ENCODE peak calls at places on chromosome 2, in six cellular contexts. One of them, this sample, is unnamed.

GRCh38 chr2:216713691-216714411 is 18.5 kb upstream of the IGFBP5 start:
- DNase-seq in HCT116: no peak
- DNase-seq in choroid plexus epithelial cell: peak; percentile 90
- DNase-seq in mucosa of descending colon: no peak
- DNase-seq in AG10803: peak; percentile 94
- DNase-seq in PC-9: no peak
- DNase-seq in this sample: no peak

GRCh38 chr2:20221939-20222768 is 2.8 kb downstream of the SDC1 start:
- DNase-seq in PC-9: peak; percentile 63
- DNase-seq in HCT116: no peak
- DNase-seq in mucosa of descending colon: no peak
- DNase-seq in AG10803: peak; percentile 13
- DNase-seq in choroid plexus epithelial cell: no peak
- DNase-seq in this sample: no peak

GRCh38 chr2:226079186-226079585 is 679.7 kb downstream of the NYAP2 start:
- DNase-seq in HCT116: no peak
- DNase-seq in choroid plexus epithelial cell: no peak
- DNase-seq in mucosa of descending colon: no peak
- DNase-seq in PC-9: no peak
- DNase-seq in AG10803: peak; percentile 17
- DNase-seq in this sample: no peak

GRCh38 chr2:120741514-120742448 is 6.1 kb downstream of the GLI2 start:
- DNase-seq in PC-9: no peak
- DNase-seq in mucosa of descending colon: no peak
- DNase-seq in HCT116: no peak
- DNase-seq in choroid plexus epithelial cell: no peak
- DNase-seq in AG10803: no peak
- DNase-seq in this sample: peak; percentile 36

GRCh38 chr2:233443511-233444183 is 89.4 kb downstream of the DGKD start:
- DNase-seq in PC-9: peak; percentile 70
- DNase-seq in choroid plexus epithelial cell: peak; percentile 92
- DNase-seq in mucosa of descending colon: peak; percentile 87
- DNase-seq in AG10803: peak; percentile 77
- DNase-seq in HCT116: peak; percentile 53
- DNase-seq in this sample: peak; percentile 62

GRCh38 chr2:134463726-134464076 is 209.8 kb downstream of the MGAT5 start:
- DNase-seq in PC-9: no peak
- DNase-seq in AG10803: no peak
- DNase-seq in choroid plexus epithelial cell: no peak
- DNase-seq in HCT116: no peak
- DNase-seq in mucosa of descending colon: no peak
- DNase-seq in this sample: no peak

GRCh38 chr2:162926907-162927306 is 88.3 kb upstream of the KCNH7 start:
- DNase-seq in HCT116: no peak
- DNase-seq in AG10803: peak; percentile 23
- DNase-seq in choroid plexus epithelial cell: peak; percentile 19
- DNase-seq in mucosa of descending colon: no peak
- DNase-seq in PC-9: no peak
- DNase-seq in this sample: no peak

GRCh38 chr2:161303535-161304050 is 4.6 kb upstream of the PSMD14 start:
- DNase-seq in PC-9: no peak
- DNase-seq in AG10803: no peak
- DNase-seq in HCT116: no peak
- DNase-seq in choroid plexus epithelial cell: no peak
- DNase-seq in mucosa of descending colon: no peak
- DNase-seq in this sample: no peak

GRCh38 chr2:173359231-173359630 is 4.6 kb downstream of the CDCA7 start:
- DNase-seq in HCT116: no peak
- DNase-seq in PC-9: no peak
- DNase-seq in choroid plexus epithelial cell: peak; percentile 7
- DNase-seq in mucosa of descending colon: no peak
- DNase-seq in AG10803: peak; percentile 12
- DNase-seq in this sample: no peak

GRCh38 chr2:37506407-37507068 is 162.1 kb downstream of the QPCT start:
- DNase-seq in HCT116: no peak
- DNase-seq in PC-9: no peak
- DNase-seq in mucosa of descending colon: no peak
- DNase-seq in choroid plexus epithelial cell: peak; percentile 17
- DNase-seq in AG10803: peak; percentile 32
- DNase-seq in this sample: no peak

GRCh38 chr2:207252979-207253640 is 87.4 kb upstream of the KLF7 start:
- DNase-seq in choroid plexus epithelial cell: no peak
- DNase-seq in mucosa of descending colon: no peak
- DNase-seq in PC-9: no peak
- DNase-seq in AG10803: peak; percentile 84
- DNase-seq in HCT116: no peak
- DNase-seq in this sample: no peak

GRCh38 chr2:190636362-190636761 is 12.5 kb upstream of the NAB1 start:
- DNase-seq in AG10803: peak; percentile 83
- DNase-seq in mucosa of descending colon: no peak
- DNase-seq in choroid plexus epithelial cell: peak; percentile 85
- DNase-seq in PC-9: peak; percentile 69
- DNase-seq in HCT116: no peak
- DNase-seq in this sample: no peak

GRCh38 chr2:144331652-144332355 is 188.1 kb downstream of the ZEB2 start:
- DNase-seq in mucosa of descending colon: peak; percentile 83
- DNase-seq in choroid plexus epithelial cell: no peak
- DNase-seq in AG10803: no peak
- DNase-seq in HCT116: peak; percentile 29
- DNase-seq in PC-9: peak; percentile 59
- DNase-seq in this sample: no peak

GRCh38 chr2:177201919-177202346 is 10.7 kb upstream of the HNRNPA3 start:
- DNase-seq in HCT116: no peak
- DNase-seq in PC-9: no peak
- DNase-seq in choroid plexus epithelial cell: no peak
- DNase-seq in AG10803: no peak
- DNase-seq in mucosa of descending colon: no peak
- DNase-seq in this sample: no peak

GRCh38 chr2:1601471-1602358 is 142.6 kb downstream of the PXDN start:
- DNase-seq in AG10803: no peak
- DNase-seq in choroid plexus epithelial cell: peak; percentile 62
- DNase-seq in mucosa of descending colon: no peak
- DNase-seq in HCT116: no peak
- DNase-seq in PC-9: no peak
- DNase-seq in this sample: no peak

GRCh38 chr2:71712179-71712818 is 258.9 kb downstream of the DYSF start:
- DNase-seq in AG10803: no peak
- DNase-seq in choroid plexus epithelial cell: no peak
- DNase-seq in mucosa of descending colon: no peak
- DNase-seq in PC-9: no peak
- DNase-seq in HCT116: no peak
- DNase-seq in this sample: no peak

GRCh38 chr2:40668435-40668834 is 216.5 kb upstream of the SLC8A1 start:
- DNase-seq in AG10803: peak; percentile 75
- DNase-seq in mucosa of descending colon: no peak
- DNase-seq in choroid plexus epithelial cell: peak; percentile 36
- DNase-seq in HCT116: no peak
- DNase-seq in PC-9: no peak
- DNase-seq in this sample: no peak

GRCh38 chr2:179536185-179536584 is 271.6 kb upstream of the SESTD1 start:
- DNase-seq in mucosa of descending colon: no peak
- DNase-seq in HCT116: no peak
- DNase-seq in choroid plexus epithelial cell: peak; percentile 43
- DNase-seq in PC-9: no peak
- DNase-seq in AG10803: peak; percentile 13
- DNase-seq in this sample: no peak

GRCh38 chr2:235026649-235027557 is 75.1 kb downstream of the SH3BP4 start:
- DNase-seq in PC-9: peak; percentile 98
- DNase-seq in choroid plexus epithelial cell: peak; percentile 23
- DNase-seq in HCT116: peak; percentile 79
- DNase-seq in AG10803: peak; percentile 73
- DNase-seq in mucosa of descending colon: peak; percentile 93
- DNase-seq in this sample: peak; percentile 74

GRCh38 chr2:48287971-48288370 is 242.0 kb upstream of the STON1 start:
- DNase-seq in AG10803: no peak
- DNase-seq in HCT116: no peak
- DNase-seq in PC-9: no peak
- DNase-seq in mucosa of descending colon: no peak
- DNase-seq in choroid plexus epithelial cell: no peak
- DNase-seq in this sample: no peak

GRCh38 chr2:239370876-239371725 is 29.7 kb downstream of the HDAC4 start:
- DNase-seq in choroid plexus epithelial cell: no peak
- DNase-seq in AG10803: no peak
- DNase-seq in mucosa of descending colon: peak; percentile 8
- DNase-seq in HCT116: no peak
- DNase-seq in PC-9: no peak
- DNase-seq in this sample: no peak

GRCh38 chr2:157032019-157032418 is 225.5 kb upstream of the GALNT5 start:
- DNase-seq in PC-9: peak; percentile 53
- DNase-seq in AG10803: peak; percentile 88
- DNase-seq in choroid plexus epithelial cell: peak; percentile 87
- DNase-seq in HCT116: peak; percentile 97
- DNase-seq in mucosa of descending colon: no peak
- DNase-seq in this sample: no peak

GRCh38 chr2:180872256-180872655 is 108.1 kb upstream of the UBE2E3 start:
- DNase-seq in HCT116: no peak
- DNase-seq in choroid plexus epithelial cell: peak; percentile 31
- DNase-seq in mucosa of descending colon: no peak
- DNase-seq in AG10803: peak; percentile 21
- DNase-seq in PC-9: no peak
- DNase-seq in this sample: no peak

GRCh38 chr2:173427887-173428683 is 73.4 kb downstream of the CDCA7 start:
- DNase-seq in PC-9: peak; percentile 58
- DNase-seq in choroid plexus epithelial cell: peak; percentile 79
- DNase-seq in mucosa of descending colon: no peak
- DNase-seq in AG10803: peak; percentile 71
- DNase-seq in HCT116: no peak
- DNase-seq in this sample: no peak

GRCh38 chr2:68734688-68735525 is at the start of gene ARHGAP25:
- DNase-seq in AG10803: no peak
- DNase-seq in choroid plexus epithelial cell: no peak
- DNase-seq in PC-9: no peak
- DNase-seq in HCT116: no peak
- DNase-seq in mucosa of descending colon: no peak
- DNase-seq in this sample: no peak

GRCh38 chr2:136765736-136766323 is 485 bp downstream of the THSD7B start:
- DNase-seq in HCT116: no peak
- DNase-seq in PC-9: no peak
- DNase-seq in choroid plexus epithelial cell: no peak
- DNase-seq in mucosa of descending colon: no peak
- DNase-seq in AG10803: no peak
- DNase-seq in this sample: no peak
- H3K4me3 ChIP-seq in HCT116: no peak overlapping the region
- H3K4me3 ChIP-seq in PC-9: no peak overlapping the region
- H3K4me3 ChIP-seq in choroid plexus epithelial cell: no peak overlapping the region
- H3K4me3 ChIP-seq in mucosa of descending colon: no peak overlapping the region
- H3K4me3 ChIP-seq in AG10803: peak overlapping the region; percentile 15
- H3K4me3 ChIP-seq in this sample: no peak overlapping the region

GRCh38 chr2:74003494-74004211 is 18.9 kb downstream of the TET3 start:
- DNase-seq in HCT116: no peak
- DNase-seq in mucosa of descending colon: peak; percentile 32
- DNase-seq in PC-9: no peak
- DNase-seq in AG10803: peak; percentile 84
- DNase-seq in choroid plexus epithelial cell: peak; percentile 49
- DNase-seq in this sample: peak; percentile 29
- H3K4me3 ChIP-seq in HCT116: no peak overlapping the region
- H3K4me3 ChIP-seq in mucosa of descending colon: no peak overlapping the region
- H3K4me3 ChIP-seq in PC-9: no peak overlapping the region
- H3K4me3 ChIP-seq in AG10803: peak overlapping the region; percentile 86
- H3K4me3 ChIP-seq in choroid plexus epithelial cell: peak overlapping the region; percentile 68
- H3K4me3 ChIP-seq in this sample: no peak overlapping the region

GRCh38 chr2:203869207-203869606 is 1.6 kb downstream of the CTLA4 start:
- DNase-seq in AG10803: no peak
- DNase-seq in choroid plexus epithelial cell: no peak
- DNase-seq in HCT116: no peak
- DNase-seq in mucosa of descending colon: no peak
- DNase-seq in PC-9: no peak
- DNase-seq in this sample: no peak
- H3K4me3 ChIP-seq in AG10803: no peak overlapping the region
- H3K4me3 ChIP-seq in choroid plexus epithelial cell: no peak overlapping the region
- H3K4me3 ChIP-seq in HCT116: no peak overlapping the region
- H3K4me3 ChIP-seq in mucosa of descending colon: no peak overlapping the region
- H3K4me3 ChIP-seq in PC-9: no peak overlapping the region
- H3K4me3 ChIP-seq in this sample: no peak overlapping the region

GRCh38 chr2:33494877-33495641 is 18.6 kb downstream of the RASGRP3 start:
- DNase-seq in mucosa of descending colon: no peak
- DNase-seq in choroid plexus epithelial cell: no peak
- DNase-seq in PC-9: no peak
- DNase-seq in AG10803: no peak
- DNase-seq in HCT116: no peak
- DNase-seq in this sample: no peak

GRCh38 chr2:33494155-33494779 is 17.8 kb downstream of the RASGRP3 start:
- DNase-seq in mucosa of descending colon: no peak
- DNase-seq in choroid plexus epithelial cell: no peak
- DNase-seq in PC-9: no peak
- DNase-seq in HCT116: no peak
- DNase-seq in AG10803: no peak
- DNase-seq in this sample: no peak

GRCh38 chr2:33495683-33496082 is 19.2 kb downstream of the RASGRP3 start:
- DNase-seq in HCT116: no peak
- DNase-seq in AG10803: no peak
- DNase-seq in mucosa of descending colon: no peak
- DNase-seq in PC-9: no peak
- DNase-seq in choroid plexus epithelial cell: no peak
- DNase-seq in this sample: no peak

GRCh38 chr2:33497177-33497787 is 20.8 kb downstream of the RASGRP3 start:
- DNase-seq in choroid plexus epithelial cell: peak; percentile 70
- DNase-seq in PC-9: no peak
- DNase-seq in mucosa of descending colon: no peak
- DNase-seq in HCT116: no peak
- DNase-seq in AG10803: no peak
- DNase-seq in this sample: no peak

DNA sequence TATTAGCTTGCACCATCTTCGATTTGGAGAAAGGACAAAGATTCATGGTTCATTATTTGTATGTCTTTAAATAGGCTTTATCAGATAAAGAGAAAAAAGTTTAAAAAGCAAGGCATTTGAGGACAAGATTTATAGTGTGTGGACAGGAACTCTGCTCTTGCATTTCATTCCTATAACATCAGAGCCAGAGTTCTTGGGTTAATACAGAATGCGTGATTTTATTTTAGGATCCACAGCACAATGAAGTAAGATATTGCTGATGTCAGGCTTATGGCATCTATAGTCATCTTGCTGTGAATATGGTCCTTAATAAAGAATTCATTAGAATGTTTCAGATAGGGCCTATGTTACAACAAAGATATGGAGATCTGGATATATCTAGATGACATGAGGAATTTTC is 19.7 kb downstream of the RASGRP3 start:
- DNase-seq in AG10803: peak; percentile 84
- DNase-seq in choroid plexus epithelial cell: peak; percentile 47
- DNase-seq in PC-9: no peak
- DNase-seq in mucosa of descending colon: no peak
- DNase-seq in HCT116: no peak
- DNase-seq in this sample: no peak
- H3K4me3 ChIP-seq in AG10803: no peak overlapping the region
- H3K4me3 ChIP-seq in choroid plexus epithelial cell: no peak overlapping the region
- H3K4me3 ChIP-seq in PC-9: no peak overlapping the region
- H3K4me3 ChIP-seq in mucosa of descending colon: no peak overlapping the region
- H3K4me3 ChIP-seq in HCT116: no peak overlapping the region
- H3K4me3 ChIP-seq in this sample: no peak overlapping the region

DNA sequence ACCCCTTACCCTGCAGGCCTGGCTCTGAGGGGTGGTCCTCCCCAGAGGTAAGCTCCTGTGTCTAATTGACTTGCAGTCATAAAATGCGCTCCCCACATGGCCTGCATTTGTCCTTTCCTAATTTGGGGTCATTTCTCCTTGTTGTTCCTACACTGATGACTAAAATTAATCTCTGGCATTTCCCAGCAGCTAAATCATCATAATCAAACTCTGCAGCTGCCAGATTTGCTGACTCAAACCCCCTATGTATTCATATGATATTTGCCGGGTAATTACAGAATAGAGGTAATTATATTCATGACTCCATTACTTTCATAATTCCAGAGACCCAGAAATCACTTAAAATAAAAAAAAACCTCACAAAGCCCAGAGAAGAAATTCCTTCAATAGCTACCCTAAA is 331.4 kb upstream of the KLHL29 start:
- DNase-seq in PC-9: no peak
- DNase-seq in choroid plexus epithelial cell: no peak
- DNase-seq in HCT116: no peak
- DNase-seq in mucosa of descending colon: no peak
- DNase-seq in AG10803: no peak
- DNase-seq in this sample: no peak
- H3K4me3 ChIP-seq in PC-9: no peak overlapping the region
- H3K4me3 ChIP-seq in choroid plexus epithelial cell: no peak overlapping the region
- H3K4me3 ChIP-seq in HCT116: no peak overlapping the region
- H3K4me3 ChIP-seq in mucosa of descending colon: no peak overlapping the region
- H3K4me3 ChIP-seq in AG10803: no peak overlapping the region
- H3K4me3 ChIP-seq in this sample: no peak overlapping the region

This sample was measured in Caco-2.